ENCODE peak calls at places on chromosomes 11 and 22, in four cellular contexts. E is IMR-90, J is uterus, N is transverse colon. I is an unnamed sample.

GRCh38 chr11:62446091-62446490 is 27.3 kb downstream of the SCGB1A1 start:
- DNase-seq in J (peak), E (no peak), N (peak), I (no peak)

GRCh38 chr11:19777342-19778102 is 64.9 kb downstream of the NAV2 start:
- DNase-seq in N (no peak), E (peak), J (no peak), I (peak)

GRCh38 chr11:107696140-107696539 is 15.7 kb downstream of the SLN start:
- DNase-seq in E (peak), J (no peak), N (no peak), I (no peak)

GRCh38 chr22:30265851-30266444 is 703 bp downstream of the OSM start:
- DNase-seq in N (peak), E (no peak), J (no peak), I (peak)

GRCh38 chr11:95832763-95833162 is 42.5 kb downstream of the CEP57 start:
- DNase-seq in J (no peak), N (no peak), E (peak), I (no peak)

GRCh38 chr11:120645639-120646038 is 134.1 kb downstream of the GRIK4 start:
- DNase-seq in N (no peak), E (no peak), J (no peak), I (no peak)

GRCh38 chr11:65794570-65795510 is 8.0 kb downstream of the OVOL1 start:
- DNase-seq in E (no peak), N (no peak), J (no peak), I (no peak)

GRCh38 chr11:37449146-37449545 is 851.1 kb upstream of the RAG2 start:
- DNase-seq in J (no peak), N (no peak), E (peak), I (no peak)

GRCh38 chr11:34656062-34656720 is 35.3 kb downstream of the EHF start:
- DNase-seq in J (no peak), N (no peak), E (peak), I (no peak)

GRCh38 chr22:18076060-18076497 is 1.7 kb upstream of the PEX26 start:
- DNase-seq in J (peak), N (peak), E (peak), I (peak)

GRCh38 chr11:93895106-93895862 is 44.9 kb upstream of the VSTM5 start:
- DNase-seq in N (no peak), J (no peak), E (peak), I (no peak)

GRCh38 chr11:2752204-2752772 is 52.5 kb upstream of the KCNQ1OT1 start:
- DNase-seq in N (peak), E (peak), J (no peak), I (no peak)

GRCh38 chr11:128334311-128335044 is 252.9 kb downstream of the ETS1 start:
- DNase-seq in J (peak), N (no peak), E (no peak), I (peak)

GRCh38 chr11:134120143-134120850 is 51.4 kb downstream of the JAM3 start:
- DNase-seq in E (peak), J (peak), N (peak), I (no peak)

GRCh38 chr11:12094872-12095800 is 15.3 kb upstream of the MICAL2 start:
- DNase-seq in E (no peak), N (peak), J (no peak), I (no peak)

GRCh38 chr11:46637546-46637945 is 20.2 kb downstream of the ATG13 start:
- DNase-seq in N (no peak), E (no peak), J (no peak), I (no peak)

GRCh38 chr22:20578192-20578591 is 70.8 kb downstream of the MED15 start:
- DNase-seq in J (no peak), N (no peak), E (no peak), I (no peak)

GRCh38 chr22:46121523-46122287 is 28.6 kb upstream of the PPARA start:
- DNase-seq in N (no peak), E (no peak), J (no peak), I (no peak)

GRCh38 chr11:104105155-104105554 is 58.8 kb downstream of the PDGFD start:
- DNase-seq in E (peak), J (no peak), N (no peak), I (no peak)

GRCh38 chr11:116505466-116506247 is 267.1 kb downstream of the BUD13 start:
- DNase-seq in N (no peak), J (no peak), E (no peak), I (no peak)

GRCh38 chr22:41301085-41302015 is at the start of gene ZC3H7B:
- DNase-seq in N (peak), E (peak), J (peak), I (peak)

GRCh38 chr11:35141538-35141937 is 2.6 kb downstream of the CD44 start:
- DNase-seq in E (no peak), J (no peak), N (peak), I (no peak)

GRCh38 chr22:20957118-20957690 is 9.9 kb upstream of the AIFM3 start:
- DNase-seq in E (no peak), J (no peak), N (peak), I (no peak)

GRCh38 chr22:29300807-29301601 is 5.4 kb upstream of the GAS2L1 start:
- DNase-seq in J (no peak), N (no peak), E (no peak), I (peak)

GRCh38 chr11:129589190-129589589 is 213.5 kb downstream of the BARX2 start:
- DNase-seq in N (no peak), E (no peak), J (no peak), I (no peak)

GRCh38 chr11:22478169-22478568 is 140.0 kb downstream of the SLC17A6 start:
- DNase-seq in J (no peak), N (no peak), E (no peak), I (no peak)

GRCh38 chr11:75241906-75242644 is 1.5 kb downstream of the TPBGL start:
- DNase-seq in J (peak), N (no peak), E (no peak), I (no peak)

GRCh38 chr11:132559371-132560036 is 972.8 kb downstream of the OPCML start:
- DNase-seq in N (no peak), E (no peak), J (no peak), I (no peak)

GRCh38 chr11:66047541-66048365 is 1.2 kb downstream of the GAL3ST3 start:
- DNase-seq in J (no peak), E (no peak), N (no peak), I (no peak)

GRCh38 chr11:64001552-64002427 is 15.6 kb downstream of the OTUB1 start:
- DNase-seq in J (no peak), E (no peak), N (no peak), I (no peak)
- TF ChIP-seq POLR2A in J (no peak), E (no peak), N (no peak), I (no peak)

DNA sequence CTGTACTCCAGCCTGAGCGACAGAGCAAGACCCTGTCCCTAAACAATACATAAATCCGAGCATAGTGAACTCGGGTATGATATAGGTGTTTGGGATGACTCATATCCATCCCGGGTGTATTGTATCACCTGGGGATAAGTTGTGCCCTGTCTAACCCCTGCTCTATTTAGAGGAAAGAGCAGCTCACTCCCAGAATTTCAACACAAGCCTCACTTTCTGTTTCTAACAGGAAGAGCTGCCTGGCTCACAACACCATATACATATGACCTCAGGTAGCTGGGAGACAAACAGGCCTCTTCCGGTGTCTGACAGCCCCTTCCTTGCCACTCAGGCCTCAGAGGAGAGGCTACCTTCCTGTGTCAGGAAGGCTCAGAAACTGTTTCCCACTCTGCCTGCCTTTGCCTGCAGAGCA is 9.9 kb upstream of the MICALL1 start:
- DNase-seq in E (peak), N (peak), J (no peak), I (no peak)
- TF ChIP-seq POLR2A in E (no peak), N (no peak), J (no peak), I (no peak)

GRCh38 chr11:33015621-33016551 is at the start of gene DEPDC7:
- DNase-seq in N (peak), E (peak), J (peak), I (peak)
- TF ChIP-seq POLR2A in N (no peak), E (no peak), J (no peak), I (peak)

DNA sequence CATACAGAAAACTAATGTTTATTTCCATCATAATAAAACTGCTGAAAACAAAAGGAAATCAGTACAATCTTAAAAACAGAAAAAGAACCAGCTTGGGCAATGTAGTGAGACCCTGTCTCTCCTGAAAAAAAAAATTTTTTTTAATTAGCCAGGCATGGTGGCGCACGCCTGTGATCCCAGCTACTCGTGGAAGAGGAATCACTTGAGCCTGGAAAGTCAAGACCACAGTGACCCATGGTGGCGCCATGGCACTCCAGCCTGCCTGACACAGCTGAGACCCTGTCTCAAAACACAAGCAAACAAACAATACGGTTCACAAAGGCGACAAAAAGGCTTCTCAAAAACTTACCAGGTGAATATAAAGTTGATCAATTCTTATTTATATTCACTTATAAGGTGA is 289.7 kb downstream of the BRD1 start:
- DNase-seq in N (no peak), J (no peak), E (no peak), I (peak)
- TF ChIP-seq POLR2A in N (no peak), J (no peak), E (no peak), I (no peak)

DNA sequence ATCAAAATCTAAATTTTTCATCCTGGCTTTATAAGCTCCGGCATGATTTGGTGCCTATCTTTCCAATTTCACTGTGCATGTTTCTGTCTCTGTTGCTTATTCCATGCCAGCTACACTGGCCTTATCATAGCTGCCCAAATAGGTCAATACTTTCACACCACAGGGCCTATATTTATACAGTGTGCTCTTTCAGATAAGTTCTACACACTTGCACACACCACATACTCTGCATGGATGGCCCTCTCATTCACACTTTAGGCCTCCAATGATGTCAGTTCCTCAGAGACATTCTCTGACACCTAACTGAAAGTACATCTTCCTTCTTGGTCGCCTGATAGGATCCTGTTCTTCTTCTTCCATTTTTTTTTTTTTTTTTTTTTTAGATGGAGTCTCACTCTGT is 7.0 kb downstream of the ALG8 start:
- DNase-seq in J (no peak), E (no peak), N (no peak), I (no peak)
- TF ChIP-seq POLR2A in J (no peak), E (no peak), N (no peak), I (no peak)

GRCh38 chr11:64353101-64353738 is 5.7 kb upstream of the RPS6KA4 start:
- DNase-seq in E (no peak), J (no peak), N (no peak), I (peak)

GRCh38 chr11:64351136-64351631 is 7.8 kb upstream of the RPS6KA4 start:
- DNase-seq in N (no peak), J (no peak), E (no peak), I (no peak)

GRCh38 chr11:64355078-64355940 is 3.7 kb upstream of the RPS6KA4 start:
- DNase-seq in N (peak), J (peak), E (peak), I (peak)

GRCh38 chr11:64352099-64353005 is 6.6 kb upstream of the RPS6KA4 start:
- DNase-seq in N (no peak), E (no peak), J (no peak), I (no peak)

DNA sequence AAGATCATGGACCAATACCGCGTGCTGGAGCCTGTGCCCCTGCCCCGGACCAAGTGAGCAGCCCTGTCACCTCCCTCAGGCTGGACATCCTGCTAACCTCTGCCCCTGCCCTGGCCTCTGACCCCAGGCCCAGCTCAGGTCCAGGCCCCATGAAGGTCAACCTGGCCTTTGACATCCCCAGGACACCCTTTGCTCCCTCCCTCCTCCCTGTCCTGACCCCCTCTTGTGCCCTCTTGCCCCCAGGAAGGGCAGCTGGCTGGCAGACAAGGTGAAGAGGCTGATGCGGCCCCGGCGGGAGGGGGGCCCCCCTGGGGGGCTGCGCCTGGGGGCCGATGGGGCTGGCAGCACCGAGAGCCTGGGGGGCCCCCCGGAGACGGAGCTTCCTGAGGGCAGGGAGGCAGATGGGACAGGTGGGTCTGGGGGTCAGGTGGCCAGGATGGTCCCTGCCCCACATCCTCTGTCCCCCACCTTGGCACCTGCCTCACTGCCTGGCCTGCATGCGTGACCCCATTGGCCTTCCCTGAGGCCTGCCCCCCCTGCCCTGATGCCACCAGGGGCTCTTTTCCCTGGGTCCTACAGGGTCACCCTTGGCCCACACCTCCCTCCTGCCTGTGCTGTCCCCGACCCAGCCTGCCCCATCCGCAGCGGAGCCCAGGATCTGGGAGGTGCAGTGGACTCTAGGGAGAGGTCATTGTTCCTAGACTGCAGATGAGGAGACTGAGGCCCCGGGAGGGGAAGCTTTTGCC is 5.0 kb upstream of the RPS6KA4 start:
- DNase-seq in J (no peak), E (no peak), N (no peak), I (no peak)
- TF ChIP-seq POLR2A in J (no peak), E (no peak), N (no peak), I (no peak)

GRCh38 chr22:43812149-43812842 is at the start of gene EFCAB6:
- DNase-seq in E (peak), N (peak), J (peak), I (peak)
- TF ChIP-seq POLR2A in E (peak), N (peak), J (no peak), I (peak)

GRCh38 chr11:72040497-72041363 is 39.6 kb downstream of the NUMA1 start:
- DNase-seq in E (peak), J (peak), N (peak), I (peak)
- TF ChIP-seq POLR2A in E (peak), J (peak), N (peak), I (no peak)

GRCh38 chr22:19503869-19504268 is 20.3 kb downstream of the CLDN5 start:
- DNase-seq in E (no peak), J (no peak), N (no peak), I (no peak)
- TF ChIP-seq POLR2A in E (no peak), J (no peak), N (no peak), I (no peak)

DNA sequence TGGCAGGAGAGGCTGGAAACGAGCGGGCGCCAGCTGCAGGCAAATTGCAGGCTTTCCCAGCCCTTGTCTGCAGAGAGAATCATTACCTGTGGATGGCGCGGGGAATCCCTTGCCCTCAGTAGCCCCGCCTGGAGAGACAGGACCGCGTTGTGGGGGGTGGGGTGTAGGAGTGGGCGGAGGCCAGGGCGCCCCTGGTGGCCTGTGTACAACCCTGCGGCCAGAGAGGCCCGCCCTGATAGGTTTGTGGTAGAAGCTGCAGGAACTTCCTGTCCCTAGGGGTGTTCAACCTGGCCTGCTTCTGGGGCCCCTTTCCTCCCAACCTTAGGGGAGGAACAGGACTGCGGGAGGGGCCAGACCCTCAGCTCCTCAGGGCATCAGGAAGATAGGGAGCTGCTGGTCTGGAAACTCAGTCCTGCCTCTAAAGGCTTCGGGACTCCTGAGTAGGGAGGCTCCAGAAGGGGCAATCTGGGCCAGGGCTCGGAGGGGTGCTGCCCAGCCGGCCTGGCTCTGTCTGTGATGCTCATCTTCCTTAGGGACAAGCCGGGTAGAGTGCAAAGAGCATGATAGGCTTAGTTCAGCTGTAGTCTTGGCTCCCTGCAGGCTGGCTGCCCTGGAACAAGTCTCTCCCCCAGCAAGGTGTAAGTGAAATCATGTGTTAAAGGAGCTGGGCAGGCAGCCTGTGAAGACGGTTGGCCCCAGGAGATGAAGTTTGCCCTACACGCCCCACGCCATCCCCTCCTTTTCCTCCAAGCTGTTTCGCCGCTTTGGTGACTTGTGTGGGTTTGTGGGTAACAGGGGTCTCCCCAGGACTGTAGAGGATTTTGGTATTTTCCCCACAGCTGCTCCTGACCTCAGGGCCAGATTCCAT is 24.1 kb upstream of the SUSD2 start:
- DNase-seq in J (peak), N (peak), E (peak), I (peak)
- TF ChIP-seq POLR2A in J (no peak), N (peak), E (no peak), I (no peak)

I was measured in right lobe of liver.